ENCODE peak calls at places on chromosomes 7 and 10, in six cellular contexts. B is dorsolateral prefrontal cortex, O is endodermal cell, T is kidney tubule cell, N is NCI-H1436, F is HEK293T. Q is an unnamed sample.

GRCh38 chr7:56199639-56200038 is 83.4 kb upstream of the NUPR2 start:
- DNase-seq in B (no peak), T (peak), N (no peak), F (no peak), O (no peak), Q (peak)

GRCh38 chr7:32044739-32045138 is 25.5 kb downstream of the PDE1C start:
- DNase-seq in B (no peak), N (no peak), F (no peak), O (no peak), T (no peak), Q (no peak)

GRCh38 chr10:44008270-44008916 is 359.7 kb upstream of the ZNF32 start:
- DNase-seq in T (peak), F (no peak), B (no peak), O (peak), N (no peak), Q (peak)

GRCh38 chr7:50782376-50783208 is at the start of gene GRB10:
- DNase-seq in F (no peak), O (peak), B (peak), N (peak), T (peak), Q (no peak)

GRCh38 chr7:49295136-49295535 is 370.8 kb downstream of the CDC14C start:
- DNase-seq in T (peak), N (no peak), B (no peak), O (no peak), F (no peak), Q (peak)

GRCh38 chr7:98186452-98187137 is 24.6 kb upstream of the BHLHA15 start:
- DNase-seq in O (no peak), T (peak), N (no peak), F (no peak), B (no peak), Q (peak)

GRCh38 chr10:30353851-30354250 is 4.8 kb upstream of the MTPAP start:
- DNase-seq in T (peak), F (no peak), B (no peak), O (no peak), N (no peak), Q (no peak)

GRCh38 chr7:151400626-151401315 is 9.1 kb downstream of the WDR86 start:
- DNase-seq in B (no peak), O (peak), T (peak), F (no peak), N (no peak), Q (no peak)

GRCh38 chr10:130487562-130487961 is 351.4 kb downstream of the GLRX3 start:
- DNase-seq in T (no peak), B (no peak), F (no peak), O (no peak), N (no peak), Q (no peak)

GRCh38 chr7:33720870-33721269 is 184.5 kb upstream of the BMPER start:
- DNase-seq in O (no peak), T (no peak), B (no peak), N (no peak), F (peak), Q (no peak)

GRCh38 chr10:30059209-30060107 is at the start of gene JCAD:
- DNase-seq in B (peak), T (peak), N (peak), O (peak), F (peak), Q (no peak)

Q was measured in bronchial epithelial cell.